ENCODE peak calls at places on chromosomes 12 and 14, in nine cellular contexts. B is endodermal cell; L is Panc1; W is Caco-2; X is gastrocnemius medialis; A is K562; F is stomach; R is PC-9; U is CD8-positive, alpha-beta memory T cell. V is an unnamed sample.
A peak's percentile ranks its signal among the peaks of the same experiment; 100 is the strongest.

GRCh38 chr14:31320922-31321779 is 99.2 kb downstream of the HEATR5A start:
- DNase-seq in F (no peak), R (no peak), B (no peak), A (no peak), W (no peak), U (no peak), L (no peak), X (no peak), V (no peak)

GRCh38 chr14:92577321-92577742 is 63.8 kb downstream of the RIN3 start:
- DNase-seq in W (no peak), A (no peak), B (no peak), R (no peak), U (no peak), X (no peak), F (no peak), L (no peak), V (no peak)

GRCh38 chr12:76303989-76304460 is 44.2 kb downstream of the BBS10 start:
- DNase-seq in W (no peak), U (no peak), F (no peak), L (no peak), X (no peak), A (peak; percentile 28), R (no peak), B (no peak), V (no peak)

GRCh38 chr14:76742961-76743360 is 18.3 kb upstream of the VASH1 start:
- DNase-seq in F (no peak), W (no peak), A (no peak), B (peak; percentile 70), U (no peak), X (peak; percentile 31), L (no peak), R (no peak), V (no peak)

GRCh38 chr14:77100961-77101360 is 2.9 kb downstream of the CIPC start:
- DNase-seq in B (no peak), L (no peak), X (no peak), W (no peak), U (no peak), R (no peak), F (no peak), A (no peak), V (no peak)

GRCh38 chr14:40269436-40269835 is 837.2 kb upstream of the FBXO33 start:
- DNase-seq in F (no peak), B (no peak), R (no peak), A (no peak), U (no peak), L (no peak), X (no peak), W (no peak), V (no peak)

GRCh38 chr14:69887740-69888657 is 8.8 kb downstream of the SMOC1 start:
- DNase-seq in R (no peak), B (no peak), L (no peak), A (no peak), X (no peak), W (no peak), U (no peak), F (no peak), V (no peak)

GRCh38 chr14:71236430-71236829 is 329.2 kb downstream of the PCNX1 start:
- DNase-seq in F (no peak), L (no peak), A (no peak), X (no peak), R (no peak), W (no peak), B (no peak), U (no peak), V (no peak)

GRCh38 chr12:46067062-46067461 is 76.7 kb upstream of the SCAF11 start:
- DNase-seq in W (no peak), B (no peak), F (no peak), L (no peak), U (no peak), X (no peak), R (no peak), A (no peak), V (no peak)

DNA sequence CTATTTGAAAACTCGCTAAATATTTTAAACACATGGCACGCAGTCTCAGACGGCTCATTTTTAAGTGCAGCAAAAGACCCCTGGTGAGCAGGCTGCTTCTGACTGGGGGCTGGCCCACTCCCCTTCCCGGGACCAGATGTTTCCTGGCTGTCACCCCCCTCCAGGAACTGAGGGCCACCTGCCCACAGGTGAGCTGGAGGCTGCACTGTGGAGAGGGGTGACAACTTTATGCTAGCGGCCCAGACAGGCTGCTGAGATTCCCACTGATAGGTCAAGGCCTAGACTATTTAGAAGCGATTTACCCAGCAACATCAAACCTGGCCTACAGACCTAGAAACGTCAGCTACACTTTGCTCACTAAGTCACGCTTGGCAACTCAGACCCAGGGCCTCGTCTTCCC is 92.1 kb downstream of the BCL11B start:
- DNase-seq in R (no peak), U (no peak), X (no peak), B (no peak), L (no peak), A (no peak), W (no peak), F (no peak), V (no peak)
- H3K4me3 ChIP-seq in R (no peak overlapping the region), U (no peak overlapping the region), X (no peak overlapping the region), B (no peak overlapping the region), L (no peak overlapping the region), A (no peak overlapping the region), W (no peak overlapping the region), F (no peak overlapping the region), V (no peak overlapping the region)

DNA sequence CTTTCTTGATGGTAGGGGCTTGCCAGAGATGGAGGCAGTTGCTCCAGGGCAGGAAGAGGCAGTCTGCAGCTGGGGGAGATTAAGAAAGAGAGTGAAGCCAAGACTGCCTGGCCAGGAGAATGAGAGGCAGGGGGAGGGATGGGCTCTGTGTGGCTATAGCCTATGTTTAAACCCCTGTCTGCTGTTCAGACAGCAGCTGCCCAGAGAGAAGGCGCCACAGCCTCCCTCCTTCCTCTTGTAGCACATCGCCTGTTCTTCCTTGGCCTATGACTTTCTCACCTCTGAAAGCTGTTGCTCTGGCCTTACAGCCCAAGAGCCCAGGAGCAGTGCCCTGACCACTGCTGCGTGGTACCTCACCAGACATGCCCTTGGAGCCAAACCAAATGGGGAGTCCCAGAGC is 61.7 kb downstream of the EMP1 start:
- DNase-seq in R (no peak), B (peak; percentile 83), L (no peak), W (no peak), A (no peak), F (no peak), U (no peak), X (no peak), V (no peak)
- H3K4me1 ChIP-seq in R (peaks cover 12% of the 10 kb centered on the region), B (peaks cover 18% of the 10 kb centered on the region), L (no peaks in the 10 kb centered on the region), W (peaks cover 23% of the 10 kb centered on the region), A (peaks cover 3% of the 10 kb centered on the region), F (no peaks in the 10 kb centered on the region), U (peaks cover 6% of the 10 kb centered on the region), X (peaks cover 10% of the 10 kb centered on the region), V (no peaks in the 10 kb centered on the region)

DNA sequence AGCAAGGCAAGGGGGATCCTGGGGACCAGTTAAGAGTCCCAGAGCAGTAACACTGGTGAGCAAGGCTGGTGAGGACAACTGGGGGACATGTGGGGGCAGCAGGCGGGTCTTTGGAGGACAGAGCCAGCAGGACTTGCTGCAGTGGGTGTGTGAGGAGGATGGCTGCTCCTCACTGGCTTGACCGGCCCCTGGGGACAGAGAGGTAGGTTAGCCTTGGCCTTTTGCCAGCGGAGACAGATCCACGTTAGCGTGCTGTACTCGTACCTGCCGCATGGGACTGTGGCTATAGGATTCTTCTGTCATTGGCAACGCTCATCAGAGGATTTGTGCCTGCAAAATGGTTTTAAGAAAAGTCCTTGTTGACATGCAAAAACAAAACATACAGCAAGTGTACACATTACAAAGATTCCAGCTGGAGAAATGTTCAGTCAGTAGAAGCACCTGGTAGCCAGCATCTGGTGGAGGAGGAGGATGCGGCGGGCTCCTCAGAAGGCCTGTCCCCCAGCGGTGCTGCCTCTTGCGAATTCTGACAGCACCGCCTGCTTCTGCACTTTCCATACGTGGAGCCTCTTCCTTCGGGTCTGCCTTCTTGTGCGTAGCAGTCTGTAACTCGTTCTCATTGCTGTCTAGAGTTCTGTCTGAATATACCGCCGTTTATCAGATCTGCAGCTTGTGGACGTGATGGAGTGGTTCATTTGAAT is 91.3 kb downstream of the EP400 start:
- DNase-seq in F (no peak), X (no peak), B (no peak), U (no peak), L (no peak), R (no peak), W (no peak), A (no peak), V (no peak)
- H3K4me3 ChIP-seq in F (no peak overlapping the region), X (no peak overlapping the region), B (no peak overlapping the region), U (no peak overlapping the region), L (no peak overlapping the region), R (no peak overlapping the region), W (no peak overlapping the region), A (no peak overlapping the region), V (no peak overlapping the region)

GRCh38 chr12:104721065-104721458 is 237.0 kb downstream of the SLC41A2 start:
- DNase-seq in F (no peak), A (no peak), L (no peak), B (no peak), U (no peak), W (no peak), X (no peak), R (no peak), V (no peak)
- H3K4me1 ChIP-seq in F (peaks cover 16% of the 10 kb centered on the region), A (peaks cover 26% of the 10 kb centered on the region), L (peaks cover 3% of the 10 kb centered on the region), B (peaks cover 12% of the 10 kb centered on the region), U (peaks cover 45% of the 10 kb centered on the region), W (no peaks in the 10 kb centered on the region), X (no peaks in the 10 kb centered on the region), R (no peaks in the 10 kb centered on the region), V (peaks cover 6% of the 10 kb centered on the region)